ENCODE peak calls at places on chromosomes 6 and 20, in nine cellular contexts. One of them, this sample, is unnamed.

GRCh38 chr6:126812651-126813050 is 305.8 kb upstream of the RSPO3 start:
- DNase-seq in NCI-H1436: no peak
- DNase-seq in NCI-H1092 treated with DMSO at 0.1 percent for 48 hours: no peak
- DNase-seq in effector CD8-positive, alpha-beta T cell: no peak
- DNase-seq in amygdala: no peak
- DNase-seq in stimulated activated CD4-positive, alpha-beta T cell treated with anti-CD3 and anti-CD28 coated beads, TNF-alpha, amount 100 ng/mL, for 1 hour: no peak
- DNase-seq in anterior cingulate cortex: no peak
- DNase-seq in T-cell: no peak
- DNase-seq in AG09319: peak
- DNase-seq in this sample: no peak

GRCh38 chr20:44073675-44074071 is 113.3 kb downstream of the JPH2 start:
- DNase-seq in NCI-H1436: no peak
- DNase-seq in NCI-H1092 treated with DMSO at 0.1 percent for 48 hours: no peak
- DNase-seq in effector CD8-positive, alpha-beta T cell: no peak
- DNase-seq in amygdala: no peak
- DNase-seq in stimulated activated CD4-positive, alpha-beta T cell treated with anti-CD3 and anti-CD28 coated beads, TNF-alpha, amount 100 ng/mL, for 1 hour: no peak
- DNase-seq in anterior cingulate cortex: no peak
- DNase-seq in T-cell: no peak
- DNase-seq in AG09319: no peak
- DNase-seq in this sample: no peak

GRCh38 chr20:58303547-58303946 is 6.0 kb upstream of the RAB22A start:
- DNase-seq in NCI-H1436: no peak
- DNase-seq in NCI-H1092 treated with DMSO at 0.1 percent for 48 hours: no peak
- DNase-seq in effector CD8-positive, alpha-beta T cell: no peak
- DNase-seq in amygdala: no peak
- DNase-seq in stimulated activated CD4-positive, alpha-beta T cell treated with anti-CD3 and anti-CD28 coated beads, TNF-alpha, amount 100 ng/mL, for 1 hour: no peak
- DNase-seq in anterior cingulate cortex: no peak
- DNase-seq in T-cell: no peak
- DNase-seq in AG09319: no peak
- DNase-seq in this sample: no peak

GRCh38 chr6:12324096-12324495 is 33.9 kb downstream of the EDN1 start:
- DNase-seq in NCI-H1436: no peak
- DNase-seq in NCI-H1092 treated with DMSO at 0.1 percent for 48 hours: no peak
- DNase-seq in effector CD8-positive, alpha-beta T cell: no peak
- DNase-seq in amygdala: no peak
- DNase-seq in stimulated activated CD4-positive, alpha-beta T cell treated with anti-CD3 and anti-CD28 coated beads, TNF-alpha, amount 100 ng/mL, for 1 hour: no peak
- DNase-seq in anterior cingulate cortex: no peak
- DNase-seq in T-cell: no peak
- DNase-seq in AG09319: no peak
- DNase-seq in this sample: no peak

GRCh38 chr6:170135041-170135440 is 155.8 kb downstream of the DLL1 start:
- DNase-seq in NCI-H1436: no peak
- DNase-seq in NCI-H1092 treated with DMSO at 0.1 percent for 48 hours: no peak
- DNase-seq in effector CD8-positive, alpha-beta T cell: no peak
- DNase-seq in amygdala: no peak
- DNase-seq in stimulated activated CD4-positive, alpha-beta T cell treated with anti-CD3 and anti-CD28 coated beads, TNF-alpha, amount 100 ng/mL, for 1 hour: no peak
- DNase-seq in anterior cingulate cortex: no peak
- DNase-seq in T-cell: no peak
- DNase-seq in AG09319: no peak
- DNase-seq in this sample: no peak

GRCh38 chr20:57164872-57165271 is 101.6 kb downstream of the BMP7 start:
- DNase-seq in NCI-H1436: no peak
- DNase-seq in NCI-H1092 treated with DMSO at 0.1 percent for 48 hours: no peak
- DNase-seq in effector CD8-positive, alpha-beta T cell: no peak
- DNase-seq in amygdala: no peak
- DNase-seq in stimulated activated CD4-positive, alpha-beta T cell treated with anti-CD3 and anti-CD28 coated beads, TNF-alpha, amount 100 ng/mL, for 1 hour: no peak
- DNase-seq in anterior cingulate cortex: no peak
- DNase-seq in T-cell: no peak
- DNase-seq in AG09319: no peak
- DNase-seq in this sample: no peak

GRCh38 chr20:3163099-3164042 is 3.7 kb upstream of the FASTKD5 start:
- DNase-seq in NCI-H1436: no peak
- DNase-seq in NCI-H1092 treated with DMSO at 0.1 percent for 48 hours: peak
- DNase-seq in effector CD8-positive, alpha-beta T cell: no peak
- DNase-seq in amygdala: no peak
- DNase-seq in stimulated activated CD4-positive, alpha-beta T cell treated with anti-CD3 and anti-CD28 coated beads, TNF-alpha, amount 100 ng/mL, for 1 hour: no peak
- DNase-seq in anterior cingulate cortex: no peak
- DNase-seq in T-cell: no peak
- DNase-seq in AG09319: no peak
- DNase-seq in this sample: no peak

GRCh38 chr6:25351485-25351884 is 72.3 kb downstream of the CARMIL1 start:
- DNase-seq in NCI-H1436: no peak
- DNase-seq in NCI-H1092 treated with DMSO at 0.1 percent for 48 hours: no peak
- DNase-seq in effector CD8-positive, alpha-beta T cell: no peak
- DNase-seq in amygdala: no peak
- DNase-seq in stimulated activated CD4-positive, alpha-beta T cell treated with anti-CD3 and anti-CD28 coated beads, TNF-alpha, amount 100 ng/mL, for 1 hour: no peak
- DNase-seq in anterior cingulate cortex: no peak
- DNase-seq in T-cell: no peak
- DNase-seq in AG09319: no peak
- DNase-seq in this sample: no peak

GRCh38 chr6:151291145-151292055 is 51.6 kb downstream of the AKAP12 start:
- DNase-seq in NCI-H1436: no peak
- DNase-seq in NCI-H1092 treated with DMSO at 0.1 percent for 48 hours: no peak
- DNase-seq in effector CD8-positive, alpha-beta T cell: no peak
- DNase-seq in amygdala: peak
- DNase-seq in stimulated activated CD4-positive, alpha-beta T cell treated with anti-CD3 and anti-CD28 coated beads, TNF-alpha, amount 100 ng/mL, for 1 hour: no peak
- DNase-seq in anterior cingulate cortex: no peak
- DNase-seq in T-cell: no peak
- DNase-seq in AG09319: peak
- DNase-seq in this sample: no peak

GRCh38 chr6:157631388-157631787 is 191.7 kb upstream of the SNX9 start:
- DNase-seq in NCI-H1436: no peak
- DNase-seq in NCI-H1092 treated with DMSO at 0.1 percent for 48 hours: peak
- DNase-seq in effector CD8-positive, alpha-beta T cell: no peak
- DNase-seq in amygdala: no peak
- DNase-seq in stimulated activated CD4-positive, alpha-beta T cell treated with anti-CD3 and anti-CD28 coated beads, TNF-alpha, amount 100 ng/mL, for 1 hour: no peak
- DNase-seq in anterior cingulate cortex: no peak
- DNase-seq in T-cell: no peak
- DNase-seq in AG09319: peak
- DNase-seq in this sample: no peak

GRCh38 chr6:154814063-154814462 is 80.8 kb downstream of the SCAF8 start:
- DNase-seq in NCI-H1436: no peak
- DNase-seq in NCI-H1092 treated with DMSO at 0.1 percent for 48 hours: no peak
- DNase-seq in effector CD8-positive, alpha-beta T cell: no peak
- DNase-seq in amygdala: no peak
- DNase-seq in stimulated activated CD4-positive, alpha-beta T cell treated with anti-CD3 and anti-CD28 coated beads, TNF-alpha, amount 100 ng/mL, for 1 hour: no peak
- DNase-seq in anterior cingulate cortex: no peak
- DNase-seq in T-cell: no peak
- DNase-seq in AG09319: no peak
- DNase-seq in this sample: no peak

GRCh38 chr6:81253821-81254220 is 498.7 kb downstream of the TENT5A start:
- DNase-seq in NCI-H1436: no peak
- DNase-seq in NCI-H1092 treated with DMSO at 0.1 percent for 48 hours: no peak
- DNase-seq in effector CD8-positive, alpha-beta T cell: no peak
- DNase-seq in amygdala: no peak
- DNase-seq in stimulated activated CD4-positive, alpha-beta T cell treated with anti-CD3 and anti-CD28 coated beads, TNF-alpha, amount 100 ng/mL, for 1 hour: no peak
- DNase-seq in anterior cingulate cortex: no peak
- DNase-seq in T-cell: no peak
- DNase-seq in AG09319: no peak
- DNase-seq in this sample: no peak

GRCh38 chr6:10276888-10277287 is 138.0 kb downstream of the TFAP2A start:
- DNase-seq in NCI-H1436: no peak
- DNase-seq in NCI-H1092 treated with DMSO at 0.1 percent for 48 hours: no peak
- DNase-seq in effector CD8-positive, alpha-beta T cell: no peak
- DNase-seq in amygdala: no peak
- DNase-seq in stimulated activated CD4-positive, alpha-beta T cell treated with anti-CD3 and anti-CD28 coated beads, TNF-alpha, amount 100 ng/mL, for 1 hour: no peak
- DNase-seq in anterior cingulate cortex: no peak
- DNase-seq in T-cell: no peak
- DNase-seq in AG09319: no peak
- DNase-seq in this sample: no peak

GRCh38 chr20:45083127-45083526 is 17.8 kb downstream of the KCNS1 start:
- DNase-seq in NCI-H1436: no peak
- DNase-seq in NCI-H1092 treated with DMSO at 0.1 percent for 48 hours: no peak
- DNase-seq in effector CD8-positive, alpha-beta T cell: no peak
- DNase-seq in amygdala: no peak
- DNase-seq in stimulated activated CD4-positive, alpha-beta T cell treated with anti-CD3 and anti-CD28 coated beads, TNF-alpha, amount 100 ng/mL, for 1 hour: no peak
- DNase-seq in anterior cingulate cortex: no peak
- DNase-seq in T-cell: no peak
- DNase-seq in AG09319: no peak
- DNase-seq in this sample: no peak

GRCh38 chr6:135870722-135871121 is 19.2 kb downstream of the PDE7B start:
- DNase-seq in NCI-H1436: no peak
- DNase-seq in NCI-H1092 treated with DMSO at 0.1 percent for 48 hours: no peak
- DNase-seq in effector CD8-positive, alpha-beta T cell: no peak
- DNase-seq in amygdala: no peak
- DNase-seq in stimulated activated CD4-positive, alpha-beta T cell treated with anti-CD3 and anti-CD28 coated beads, TNF-alpha, amount 100 ng/mL, for 1 hour: no peak
- DNase-seq in anterior cingulate cortex: no peak
- DNase-seq in T-cell: no peak
- DNase-seq in AG09319: no peak
- DNase-seq in this sample: no peak

GRCh38 chr6:163436843-163437242 is 22.3 kb downstream of the QKI start:
- DNase-seq in NCI-H1436: no peak
- DNase-seq in NCI-H1092 treated with DMSO at 0.1 percent for 48 hours: no peak
- DNase-seq in effector CD8-positive, alpha-beta T cell: no peak
- DNase-seq in amygdala: no peak
- DNase-seq in stimulated activated CD4-positive, alpha-beta T cell treated with anti-CD3 and anti-CD28 coated beads, TNF-alpha, amount 100 ng/mL, for 1 hour: no peak
- DNase-seq in anterior cingulate cortex: no peak
- DNase-seq in T-cell: no peak
- DNase-seq in AG09319: no peak
- DNase-seq in this sample: no peak

GRCh38 chr6:152173957-152174356 is 366.5 kb downstream of the ESR1 start:
- DNase-seq in NCI-H1436: no peak
- DNase-seq in NCI-H1092 treated with DMSO at 0.1 percent for 48 hours: no peak
- DNase-seq in effector CD8-positive, alpha-beta T cell: no peak
- DNase-seq in amygdala: no peak
- DNase-seq in stimulated activated CD4-positive, alpha-beta T cell treated with anti-CD3 and anti-CD28 coated beads, TNF-alpha, amount 100 ng/mL, for 1 hour: no peak
- DNase-seq in anterior cingulate cortex: no peak
- DNase-seq in T-cell: no peak
- DNase-seq in AG09319: no peak
- DNase-seq in this sample: no peak

GRCh38 chr20:52473171-52473570 is 281.6 kb upstream of the ZFP64 start:
- DNase-seq in NCI-H1436: no peak
- DNase-seq in NCI-H1092 treated with DMSO at 0.1 percent for 48 hours: no peak
- DNase-seq in effector CD8-positive, alpha-beta T cell: no peak
- DNase-seq in amygdala: no peak
- DNase-seq in stimulated activated CD4-positive, alpha-beta T cell treated with anti-CD3 and anti-CD28 coated beads, TNF-alpha, amount 100 ng/mL, for 1 hour: no peak
- DNase-seq in anterior cingulate cortex: no peak
- DNase-seq in T-cell: no peak
- DNase-seq in AG09319: no peak
- DNase-seq in this sample: no peak

GRCh38 chr6:109242923-109243322 is 139.3 kb downstream of the CD164 start:
- DNase-seq in NCI-H1436: no peak
- DNase-seq in NCI-H1092 treated with DMSO at 0.1 percent for 48 hours: no peak
- DNase-seq in effector CD8-positive, alpha-beta T cell: no peak
- DNase-seq in amygdala: no peak
- DNase-seq in stimulated activated CD4-positive, alpha-beta T cell treated with anti-CD3 and anti-CD28 coated beads, TNF-alpha, amount 100 ng/mL, for 1 hour: no peak
- DNase-seq in anterior cingulate cortex: no peak
- DNase-seq in T-cell: no peak
- DNase-seq in AG09319: no peak
- DNase-seq in this sample: no peak

GRCh38 chr6:113560908-113561307 is 296.2 kb upstream of the MARCKS start:
- DNase-seq in NCI-H1436: no peak
- DNase-seq in NCI-H1092 treated with DMSO at 0.1 percent for 48 hours: no peak
- DNase-seq in effector CD8-positive, alpha-beta T cell: no peak
- DNase-seq in amygdala: no peak
- DNase-seq in stimulated activated CD4-positive, alpha-beta T cell treated with anti-CD3 and anti-CD28 coated beads, TNF-alpha, amount 100 ng/mL, for 1 hour: no peak
- DNase-seq in anterior cingulate cortex: no peak
- DNase-seq in T-cell: no peak
- DNase-seq in AG09319: no peak
- DNase-seq in this sample: no peak

GRCh38 chr6:110949679-110950285 is 8.7 kb upstream of the GTF3C6 start:
- DNase-seq in NCI-H1436: peak
- DNase-seq in NCI-H1092 treated with DMSO at 0.1 percent for 48 hours: no peak
- DNase-seq in effector CD8-positive, alpha-beta T cell: no peak
- DNase-seq in amygdala: no peak
- DNase-seq in stimulated activated CD4-positive, alpha-beta T cell treated with anti-CD3 and anti-CD28 coated beads, TNF-alpha, amount 100 ng/mL, for 1 hour: no peak
- DNase-seq in anterior cingulate cortex: no peak
- DNase-seq in T-cell: no peak
- DNase-seq in AG09319: no peak
- DNase-seq in this sample: no peak

GRCh38 chr6:35663447-35664235 is 25.1 kb downstream of the FKBP5 start:
- DNase-seq in NCI-H1436: no peak
- DNase-seq in NCI-H1092 treated with DMSO at 0.1 percent for 48 hours: no peak
- DNase-seq in effector CD8-positive, alpha-beta T cell: no peak
- DNase-seq in amygdala: no peak
- DNase-seq in stimulated activated CD4-positive, alpha-beta T cell treated with anti-CD3 and anti-CD28 coated beads, TNF-alpha, amount 100 ng/mL, for 1 hour: no peak
- DNase-seq in anterior cingulate cortex: no peak
- DNase-seq in T-cell: no peak
- DNase-seq in AG09319: no peak
- DNase-seq in this sample: no peak

GRCh38 chr20:52410746-52411317 is 219.3 kb upstream of the ZFP64 start:
- DNase-seq in NCI-H1436: no peak
- DNase-seq in NCI-H1092 treated with DMSO at 0.1 percent for 48 hours: no peak
- DNase-seq in effector CD8-positive, alpha-beta T cell: no peak
- DNase-seq in amygdala: no peak
- DNase-seq in stimulated activated CD4-positive, alpha-beta T cell treated with anti-CD3 and anti-CD28 coated beads, TNF-alpha, amount 100 ng/mL, for 1 hour: no peak
- DNase-seq in anterior cingulate cortex: no peak
- DNase-seq in T-cell: no peak
- DNase-seq in AG09319: no peak
- DNase-seq in this sample: no peak

GRCh38 chr6:79570129-79570801 is 33.0 kb upstream of the LCA5 start:
- DNase-seq in NCI-H1436: no peak
- DNase-seq in NCI-H1092 treated with DMSO at 0.1 percent for 48 hours: peak
- DNase-seq in effector CD8-positive, alpha-beta T cell: no peak
- DNase-seq in amygdala: no peak
- DNase-seq in stimulated activated CD4-positive, alpha-beta T cell treated with anti-CD3 and anti-CD28 coated beads, TNF-alpha, amount 100 ng/mL, for 1 hour: no peak
- DNase-seq in anterior cingulate cortex: peak
- DNase-seq in T-cell: no peak
- DNase-seq in AG09319: no peak
- DNase-seq in this sample: no peak

GRCh38 chr6:118892248-118893094 is 1.5 kb upstream of the ASF1A start:
- DNase-seq in NCI-H1436: no peak
- DNase-seq in NCI-H1092 treated with DMSO at 0.1 percent for 48 hours: peak
- DNase-seq in effector CD8-positive, alpha-beta T cell: no peak
- DNase-seq in amygdala: no peak
- DNase-seq in stimulated activated CD4-positive, alpha-beta T cell treated with anti-CD3 and anti-CD28 coated beads, TNF-alpha, amount 100 ng/mL, for 1 hour: no peak
- DNase-seq in anterior cingulate cortex: no peak
- DNase-seq in T-cell: peak
- DNase-seq in AG09319: no peak
- DNase-seq in this sample: no peak

GRCh38 chr20:37994512-37994911 is 38.7 kb downstream of the TTI1 start:
- DNase-seq in NCI-H1436: no peak
- DNase-seq in NCI-H1092 treated with DMSO at 0.1 percent for 48 hours: no peak
- DNase-seq in effector CD8-positive, alpha-beta T cell: no peak
- DNase-seq in amygdala: no peak
- DNase-seq in stimulated activated CD4-positive, alpha-beta T cell treated with anti-CD3 and anti-CD28 coated beads, TNF-alpha, amount 100 ng/mL, for 1 hour: no peak
- DNase-seq in anterior cingulate cortex: no peak
- DNase-seq in T-cell: no peak
- DNase-seq in AG09319: no peak
- DNase-seq in this sample: no peak

GRCh38 chr20:35702051-35702823 is 3.0 kb downstream of the ROMO1 start:
- DNase-seq in NCI-H1436: no peak
- DNase-seq in NCI-H1092 treated with DMSO at 0.1 percent for 48 hours: no peak
- DNase-seq in effector CD8-positive, alpha-beta T cell: no peak
- DNase-seq in amygdala: no peak
- DNase-seq in stimulated activated CD4-positive, alpha-beta T cell treated with anti-CD3 and anti-CD28 coated beads, TNF-alpha, amount 100 ng/mL, for 1 hour: no peak
- DNase-seq in anterior cingulate cortex: no peak
- DNase-seq in T-cell: no peak
- DNase-seq in AG09319: peak
- DNase-seq in this sample: no peak

GRCh38 chr20:61967300-61967699 is 98.4 kb downstream of the TAF4 start:
- DNase-seq in NCI-H1436: no peak
- DNase-seq in NCI-H1092 treated with DMSO at 0.1 percent for 48 hours: no peak
- DNase-seq in effector CD8-positive, alpha-beta T cell: no peak
- DNase-seq in amygdala: no peak
- DNase-seq in stimulated activated CD4-positive, alpha-beta T cell treated with anti-CD3 and anti-CD28 coated beads, TNF-alpha, amount 100 ng/mL, for 1 hour: no peak
- DNase-seq in anterior cingulate cortex: no peak
- DNase-seq in T-cell: no peak
- DNase-seq in AG09319: no peak
- DNase-seq in this sample: no peak

GRCh38 chr20:6007094-6007528 is 46.7 kb downstream of the LRRN4 start:
- DNase-seq in NCI-H1436: no peak
- DNase-seq in NCI-H1092 treated with DMSO at 0.1 percent for 48 hours: no peak
- DNase-seq in effector CD8-positive, alpha-beta T cell: no peak
- DNase-seq in amygdala: no peak
- DNase-seq in stimulated activated CD4-positive, alpha-beta T cell treated with anti-CD3 and anti-CD28 coated beads, TNF-alpha, amount 100 ng/mL, for 1 hour: no peak
- DNase-seq in anterior cingulate cortex: no peak
- DNase-seq in T-cell: no peak
- DNase-seq in AG09319: no peak
- DNase-seq in this sample: no peak

This sample was measured in T follicular helper cell.